ENCODE peak calls at places on chromosomes 7 and 10, in seven cellular contexts. N, L, T, P, Y, Q and B are unnamed samples. For H3K27me3, the result is how much of the 10 kb centered on the place peaks cover.

GRCh38 chr7:149558149-149558861 is 60.7 kb upstream of the ZNF746 start:
- DNase-seq in T (no peak), L (no peak), N (no peak), Y (peak), P (no peak), Q (no peak), B (no peak)

GRCh38 chr10:13340626-13341370 is 7.3 kb downstream of the SEPHS1 start:
- DNase-seq in Q (no peak), L (no peak), T (no peak), P (no peak), N (no peak), Y (no peak), B (peak)

GRCh38 chr7:138125598-138126111 is 49.4 kb downstream of the AKR1D1 start:
- DNase-seq in P (no peak), L (no peak), Q (no peak), N (no peak), T (no peak), Y (peak), B (no peak)

GRCh38 chr10:49161411-49161997 is 26.7 kb downstream of the TMEM273 start:
- DNase-seq in P (no peak), T (no peak), Q (no peak), N (no peak), Y (peak), L (no peak), B (peak)

GRCh38 chr10:101775273-101776131 is at the start of gene FGF8:
- DNase-seq in L (no peak), P (no peak), N (peak), Q (no peak), T (no peak), Y (no peak), B (no peak)

GRCh38 chr7:100396421-100396982 is 23.2 kb downstream of the PILRA start:
- DNase-seq in Q (no peak), Y (no peak), L (no peak), P (no peak), N (no peak), T (no peak), B (peak)

GRCh38 chr7:139075031-139075652 is 34.4 kb downstream of the ZC3HAV1 start:
- DNase-seq in N (peak), Q (peak), Y (peak), P (peak), T (peak), L (peak), B (peak)

GRCh38 chr10:36540611-36541010 is 584.8 kb upstream of the ANKRD30A start:
- DNase-seq in N (no peak), Y (no peak), T (no peak), P (no peak), L (no peak), Q (no peak), B (no peak)

GRCh38 chr10:75097666-75098285 is 13.7 kb upstream of the SAMD8 start:
- DNase-seq in N (no peak), Q (no peak), T (no peak), L (no peak), P (peak), Y (peak), B (no peak)

GRCh38 chr10:125455855-125456254 is 227.1 kb downstream of the TEX36 start:
- DNase-seq in N (no peak), T (no peak), Q (no peak), Y (no peak), L (no peak), P (no peak), B (no peak)

GRCh38 chr10:101069441-101069840 is 7.7 kb downstream of the KAZALD1 start:
- DNase-seq in L (no peak), N (no peak), Q (no peak), T (no peak), P (no peak), Y (no peak), B (no peak)

GRCh38 chr10:74977913-74978847 is 133.3 kb upstream of the SAMD8 start:
- DNase-seq in L (peak), Q (no peak), T (no peak), Y (no peak), N (no peak), P (no peak), B (no peak)

GRCh38 chr7:49346200-49346899 is 422.0 kb downstream of the CDC14C start:
- DNase-seq in Q (no peak), P (no peak), T (no peak), Y (no peak), N (no peak), L (no peak), B (no peak)

GRCh38 chr10:132539894-132540293 is 2.3 kb downstream of the INPP5A start:
- DNase-seq in P (no peak), T (no peak), Q (peak), Y (peak), N (no peak), L (no peak), B (no peak)
- H3K4me3 ChIP-seq in P (no peak), T (no peak), Q (no peak), Y (no peak), N (peak), L (peak), B (no peak)

DNA sequence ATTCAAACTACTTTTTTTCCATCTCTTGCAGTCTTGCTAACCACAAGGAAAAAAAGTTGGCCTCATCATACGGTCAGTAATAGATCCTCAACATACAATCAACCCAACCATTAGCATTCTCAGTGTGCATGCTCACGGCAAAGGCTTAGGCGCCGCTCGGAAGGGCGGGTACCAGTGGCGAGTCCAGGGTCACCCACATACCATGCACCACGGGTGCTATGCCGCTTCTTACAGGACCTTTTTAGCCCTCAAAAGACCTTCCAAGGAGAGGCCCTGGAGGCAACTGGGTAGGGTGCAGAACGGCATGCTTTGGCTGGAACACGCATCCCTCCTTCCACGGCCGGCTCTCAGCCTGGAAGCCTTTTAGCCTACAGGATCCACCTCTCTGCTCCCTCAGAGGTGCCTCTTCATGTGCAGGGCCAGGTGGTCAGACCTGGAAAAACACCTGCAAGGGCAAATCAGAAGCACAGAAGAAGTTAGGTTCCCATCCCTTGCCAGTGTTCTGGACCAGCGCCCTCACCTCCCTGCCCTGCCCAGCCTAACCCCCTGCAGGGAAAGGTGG is 5.8 kb downstream of the KLF6 start:
- DNase-seq in Q (no peak), P (no peak), L (no peak), T (no peak), Y (peak), N (no peak), B (no peak)
- H3K27ac ChIP-seq in Q (peak), P (no peak), L (peak), T (peak), Y (peak), N (peak), B (peak)

GRCh38 chr7:1220958-1221745 is 11.5 kb upstream of the UNCX start:
- DNase-seq in L (no peak), N (no peak), Y (no peak), T (peak), P (no peak), Q (no peak), B (no peak)

GRCh38 chr7:1223196-1224092 is 9.2 kb upstream of the UNCX start:
- DNase-seq in Q (no peak), T (no peak), Y (no peak), N (no peak), L (no peak), P (peak), B (no peak)

GRCh38 chr7:1219516-1219915 is 13.2 kb upstream of the UNCX start:
- DNase-seq in L (no peak), P (no peak), N (no peak), Q (no peak), Y (no peak), T (peak), B (no peak)

GRCh38 chr7:1218541-1219165 is 14.0 kb upstream of the UNCX start:
- DNase-seq in T (peak), N (no peak), Q (no peak), Y (no peak), L (no peak), P (no peak), B (no peak)

DNA sequence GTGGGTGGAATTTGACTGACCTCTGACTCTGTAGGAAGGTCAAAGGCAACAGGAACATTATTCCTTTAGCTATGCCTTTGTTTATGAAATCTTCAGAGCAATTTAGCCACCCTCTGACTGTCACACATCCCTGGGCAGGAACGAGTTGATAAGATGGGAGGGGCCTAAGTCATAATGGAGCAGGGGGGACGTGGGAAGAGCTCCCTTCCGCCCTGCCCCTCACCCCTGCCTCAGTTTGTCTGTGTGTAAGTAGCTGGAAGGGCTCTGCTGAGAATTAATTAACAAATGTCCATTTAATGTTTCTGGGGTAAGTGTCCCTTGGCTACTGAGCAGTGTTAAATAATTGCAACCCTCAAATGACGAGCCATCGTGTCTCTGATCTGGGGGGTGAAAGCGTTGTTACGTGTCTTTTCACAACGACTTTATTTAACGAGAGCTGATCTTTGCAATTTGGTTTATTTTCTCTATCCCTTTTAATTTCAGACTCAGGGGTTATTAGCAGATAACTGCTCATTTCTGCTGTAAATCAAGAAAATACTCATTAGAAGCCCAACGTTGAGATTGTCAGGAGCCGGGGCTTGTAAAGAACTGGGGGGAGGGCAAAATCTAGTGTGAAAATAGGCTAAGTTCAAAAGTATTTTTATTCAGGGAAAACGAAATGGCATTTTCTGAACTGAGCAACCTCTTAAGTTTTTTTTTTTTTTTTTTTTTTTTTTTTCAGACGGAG is 12.5 kb upstream of the UNCX start:
- DNase-seq in P (no peak), L (no peak), Q (no peak), N (no peak), Y (no peak), T (peak), B (no peak)
- H3K27me3 ChIP-seq in P (half or more), L (under half), Q (under half), N (half or more), Y (half or more), T (half or more), B (under half)

DNA sequence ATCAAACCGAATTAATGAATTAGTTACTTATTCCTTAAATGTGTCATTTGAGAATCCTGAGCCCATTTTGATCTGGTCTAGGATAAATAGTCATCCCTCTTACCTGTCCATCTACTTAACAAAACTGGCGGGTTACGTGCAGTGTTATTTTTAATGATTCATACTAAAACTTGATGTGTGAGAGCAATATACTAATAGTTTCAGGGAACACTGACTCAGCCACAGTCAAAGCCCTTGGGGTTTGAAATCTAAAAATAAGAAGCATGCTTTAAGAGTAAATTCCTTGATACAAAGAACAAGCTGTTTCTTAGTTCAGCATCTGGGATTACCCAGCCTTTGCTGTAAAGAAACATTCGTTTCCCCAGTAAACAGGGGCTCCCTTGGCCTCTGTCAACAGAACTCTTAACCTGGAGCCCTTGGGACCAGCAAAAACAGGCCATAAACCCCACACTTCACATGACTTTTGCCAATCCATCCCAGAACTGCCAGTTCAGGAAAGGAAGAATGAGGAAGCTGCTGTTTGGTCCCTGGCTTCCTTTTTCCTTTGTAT is 370.6 kb upstream of the IGFBP3 start:
- DNase-seq in L (no peak), Y (peak), T (no peak), Q (no peak), P (no peak), N (no peak), B (no peak)
- H3K4me3 ChIP-seq in L (no peak), Y (no peak), T (no peak), Q (no peak), P (no peak), N (no peak), B (no peak)

GRCh38 chr7:64890761-64891666 is 12.1 kb upstream of the ZNF273 start:
- DNase-seq in T (no peak), L (no peak), P (no peak), N (no peak), Y (no peak), Q (no peak), B (no peak)
- H3K27ac ChIP-seq in T (peak), L (no peak), P (no peak), N (no peak), Y (no peak), Q (peak), B (no peak)